ENCODE peak calls at places on chromosomes 12 and 14, in eight cellular contexts. R is substantia nigra, D is lower lobe of right lung, M is choroid plexus epithelial cell, B is activated gamma-delta T cell treated with Interleukin-2 at 50 U/mL for 16 hours, N is SHP77 treated with DMSO at 0.1 percent for 48 hours, W is body of pancreas, U is HT1080. T is an unnamed sample.
A peak's percentile ranks its signal among the peaks of the same experiment; 100 is the strongest.

GRCh38 chr12:106133136-106134087 is 5.3 kb downstream of the NUAK1 start:
- DNase-seq in R (no peak), D (no peak), M (no peak), B (no peak), N (no peak), W (no peak), U (peak; percentile 66), T (no peak)

GRCh38 chr14:21543426-21544350 is 17.5 kb upstream of the SALL2 start:
- DNase-seq in R (no peak), D (no peak), M (no peak), B (no peak), N (no peak), W (no peak), U (no peak), T (no peak)

GRCh38 chr14:82447586-82447985 is 913.9 kb upstream of the SEL1L start:
- DNase-seq in R (no peak), D (no peak), M (no peak), B (no peak), N (peak; percentile 54), W (no peak), U (no peak), T (no peak)

GRCh38 chr14:100826371-100827139 is 637 bp downstream of the MEG3 start:
- DNase-seq in R (no peak), D (no peak), M (peak; percentile 20), B (no peak), N (no peak), W (no peak), U (no peak), T (no peak)

GRCh38 chr14:55582741-55583140 is 2.7 kb downstream of the KTN1 start:
- DNase-seq in R (no peak), D (no peak), M (no peak), B (no peak), N (no peak), W (no peak), U (no peak), T (no peak)

GRCh38 chr12:57368349-57369095 is 62.3 kb downstream of the R3HDM2 start:
- DNase-seq in R (no peak), D (no peak), M (peak; percentile 30), B (no peak), N (no peak), W (peak; percentile 33), U (no peak), T (no peak)

GRCh38 chr14:87014854-87015253 is 978.1 kb downstream of the GALC start:
- DNase-seq in R (no peak), D (no peak), M (no peak), B (no peak), N (no peak), W (no peak), U (peak; percentile 2), T (no peak)

GRCh38 chr14:91835920-91836843 is 31.2 kb downstream of the TC2N start:
- DNase-seq in R (no peak), D (peak; percentile 91), M (peak; percentile 20), B (peak; percentile 70), N (no peak), W (peak; percentile 97), U (no peak), T (no peak)

GRCh38 chr12:47824198-47824597 is 4.5 kb upstream of the HDAC7 start:
- DNase-seq in R (no peak), D (no peak), M (no peak), B (peak; percentile 38), N (no peak), W (no peak), U (no peak), T (no peak)

GRCh38 chr14:94363171-94363624 is 25.2 kb downstream of the SERPINA1 start:
- DNase-seq in R (no peak), D (no peak), M (no peak), B (no peak), N (no peak), W (no peak), U (no peak), T (no peak)

GRCh38 chr12:69440016-69440415 is 30.2 kb upstream of the FRS2 start:
- DNase-seq in R (no peak), D (no peak), M (no peak), B (no peak), N (no peak), W (no peak), U (no peak), T (no peak)